ENCODE peak calls at places on chromosome 18, in eight cellular contexts. M is stimulated activated CD4-positive, alpha-beta T cell treated with anti-CD3 and anti-CD28 coated beads, Interleukin-12 subunit alpha, Interleukin-12 subunit beta, amount 100 ng/mL, for 48 hours; Y is NCI-H82; U is NAMALWA; E is nephron progenitor cell; F is T-helper 2 cell; Q is cortex of kidney; H is sciatic nerve. K is an unnamed sample.

GRCh38 chr18:5653802-5654201 is 110.0 kb upstream of the EPB41L3 start:
- DNase-seq in M (no peak), Y (no peak), U (no peak), E (no peak), F (no peak), Q (no peak), H (no peak), K (no peak)

GRCh38 chr18:49023938-49024341 is 73.2 kb upstream of the SMAD7 start:
- DNase-seq in M (no peak), Y (no peak), U (peak; percentile 29), E (no peak), F (no peak), Q (no peak), H (no peak), K (peak; percentile 39)

GRCh38 chr18:8778386-8778785 is 73.0 kb downstream of the MTCL1 start:
- DNase-seq in M (no peak), Y (no peak), U (no peak), E (no peak), F (no peak), Q (no peak), H (no peak), K (no peak)

GRCh38 chr18:61854578-61854977 is 38.2 kb downstream of the RNF152 start:
- DNase-seq in M (no peak), Y (no peak), U (no peak), E (no peak), F (no peak), Q (no peak), H (no peak), K (no peak)

GRCh38 chr18:56962322-56962721 is 184.6 kb upstream of the BOD1L2 start:
- DNase-seq in M (no peak), Y (no peak), U (no peak), E (peak; percentile 8), F (no peak), Q (no peak), H (no peak), K (no peak)

GRCh38 chr18:6782861-6783260 is 53.3 kb downstream of the ARHGAP28 start:
- DNase-seq in M (no peak), Y (no peak), U (no peak), E (no peak), F (no peak), Q (no peak), H (no peak), K (no peak)

GRCh38 chr18:8389391-8390340 is 219.6 kb upstream of the RAB12 start:
- DNase-seq in M (peak; percentile 23), Y (peak; percentile 80), U (peak; percentile 59), E (peak; percentile 79), F (peak; percentile 10), Q (no peak), H (peak; percentile 84), K (peak; percentile 52)

GRCh38 chr18:75075016-75075305 is 134.0 kb downstream of the PTGR3 start:
- DNase-seq in M (no peak), Y (no peak), U (no peak), E (no peak), F (no peak), Q (no peak), H (no peak), K (no peak)

GRCh38 chr18:63177822-63178525 is 141.6 kb downstream of the BCL2 start:
- DNase-seq in M (no peak), Y (no peak), U (no peak), E (no peak), F (no peak), Q (no peak), H (no peak), K (no peak)

GRCh38 chr18:5195656-5196055 is 1.4 kb downstream of the AKAIN1 start:
- DNase-seq in M (no peak), Y (peak; percentile 5), U (no peak), E (no peak), F (no peak), Q (no peak), H (no peak), K (no peak)

GRCh38 chr18:2303517-2304238 is 267.6 kb downstream of the METTL4 start:
- DNase-seq in M (no peak), Y (no peak), U (no peak), E (no peak), F (no peak), Q (no peak), H (no peak), K (no peak)

GRCh38 chr18:50286391-50287027 is 983 bp downstream of the CXXC1 start:
- DNase-seq in M (no peak), Y (peak; percentile 71), U (peak; percentile 73), E (peak; percentile 38), F (peak; percentile 65), Q (no peak), H (no peak), K (peak; percentile 43)

GRCh38 chr18:21100141-21100540 is 11.5 kb downstream of the ROCK1 start:
- DNase-seq in M (no peak), Y (no peak), U (peak; percentile 25), E (no peak), F (no peak), Q (no peak), H (no peak), K (no peak)

GRCh38 chr18:26656944-26657536 is 108.7 kb upstream of the KCTD1 start:
- DNase-seq in M (no peak), Y (peak; percentile 84), U (no peak), E (peak; percentile 79), F (peak; percentile 32), Q (no peak), H (peak; percentile 88), K (no peak)